ENCODE peak calls at places on chromosome 22, in nine cellular contexts. O, K, R, G, F, H, I, A and W are unnamed samples.
A peak's percentile ranks its signal among the peaks of the same experiment; 100 is the strongest.

GRCh38 chr22:38984224-38984623 is 2.1 kb downstream of the APOBEC3B start:
- DNase-seq in O (no peak), K (no peak), R (no peak), G (no peak), F (no peak), H (no peak), I (no peak), A (peak; percentile 54), W (no peak)

GRCh38 chr22:24165673-24166072 is 15.6 kb upstream of the SUSD2 start:
- DNase-seq in O (no peak), K (no peak), R (no peak), G (no peak), F (no peak), H (no peak), I (no peak), A (no peak), W (no peak)

GRCh38 chr22:30694171-30694637 is 470 bp upstream of the OSBP2 start:
- DNase-seq in O (peak; percentile 75), K (no peak), R (peak; percentile 76), G (peak; percentile 89), F (peak; percentile 75), H (peak; percentile 45), I (no peak), A (peak; percentile 58), W (peak; percentile 70)

GRCh38 chr22:35568751-35569725 is 28.4 kb downstream of the RASD2 start:
- DNase-seq in O (no peak), K (no peak), R (peak; percentile 28), G (peak; percentile 43), F (no peak), H (no peak), I (no peak), A (no peak), W (no peak)

GRCh38 chr22:38923463-38924196 is 33.8 kb upstream of the APOBEC3A start:
- DNase-seq in O (peak; percentile 83), K (peak; percentile 27), R (peak; percentile 80), G (peak; percentile 85), F (peak; percentile 77), H (peak; percentile 66), I (peak; percentile 65), A (no peak), W (peak; percentile 87)

GRCh38 chr22:38718414-38718813 is 12.7 kb downstream of the GTPBP1 start:
- DNase-seq in O (peak; percentile 84), K (no peak), R (peak; percentile 66), G (peak; percentile 80), F (peak; percentile 79), H (no peak), I (no peak), A (no peak), W (no peak)

GRCh38 chr22:32501797-32502290 is 27.2 kb downstream of the FBXO7 start:
- DNase-seq in O (no peak), K (no peak), R (no peak), G (no peak), F (no peak), H (no peak), I (no peak), A (no peak), W (no peak)

GRCh38 chr22:29811377-29811776 is 26.7 kb downstream of the ASCC2 start:
- DNase-seq in O (peak; percentile 77), K (no peak), R (peak; percentile 78), G (no peak), F (peak; percentile 71), H (no peak), I (no peak), A (no peak), W (no peak)

GRCh38 chr22:26893034-26893710 is 235.8 kb downstream of the MIAT start:
- DNase-seq in O (no peak), K (no peak), R (no peak), G (no peak), F (no peak), H (no peak), I (no peak), A (no peak), W (no peak)

GRCh38 chr22:25739659-25740344 is 2.2 kb upstream of the MYO18B start:
- DNase-seq in O (no peak), K (no peak), R (no peak), G (no peak), F (no peak), H (no peak), I (no peak), A (no peak), W (no peak)

GRCh38 chr22:38567531-38568245 is 2.3 kb downstream of the DMC1 start:
- DNase-seq in O (no peak), K (no peak), R (no peak), G (no peak), F (no peak), H (no peak), I (no peak), A (no peak), W (no peak)

DNA sequence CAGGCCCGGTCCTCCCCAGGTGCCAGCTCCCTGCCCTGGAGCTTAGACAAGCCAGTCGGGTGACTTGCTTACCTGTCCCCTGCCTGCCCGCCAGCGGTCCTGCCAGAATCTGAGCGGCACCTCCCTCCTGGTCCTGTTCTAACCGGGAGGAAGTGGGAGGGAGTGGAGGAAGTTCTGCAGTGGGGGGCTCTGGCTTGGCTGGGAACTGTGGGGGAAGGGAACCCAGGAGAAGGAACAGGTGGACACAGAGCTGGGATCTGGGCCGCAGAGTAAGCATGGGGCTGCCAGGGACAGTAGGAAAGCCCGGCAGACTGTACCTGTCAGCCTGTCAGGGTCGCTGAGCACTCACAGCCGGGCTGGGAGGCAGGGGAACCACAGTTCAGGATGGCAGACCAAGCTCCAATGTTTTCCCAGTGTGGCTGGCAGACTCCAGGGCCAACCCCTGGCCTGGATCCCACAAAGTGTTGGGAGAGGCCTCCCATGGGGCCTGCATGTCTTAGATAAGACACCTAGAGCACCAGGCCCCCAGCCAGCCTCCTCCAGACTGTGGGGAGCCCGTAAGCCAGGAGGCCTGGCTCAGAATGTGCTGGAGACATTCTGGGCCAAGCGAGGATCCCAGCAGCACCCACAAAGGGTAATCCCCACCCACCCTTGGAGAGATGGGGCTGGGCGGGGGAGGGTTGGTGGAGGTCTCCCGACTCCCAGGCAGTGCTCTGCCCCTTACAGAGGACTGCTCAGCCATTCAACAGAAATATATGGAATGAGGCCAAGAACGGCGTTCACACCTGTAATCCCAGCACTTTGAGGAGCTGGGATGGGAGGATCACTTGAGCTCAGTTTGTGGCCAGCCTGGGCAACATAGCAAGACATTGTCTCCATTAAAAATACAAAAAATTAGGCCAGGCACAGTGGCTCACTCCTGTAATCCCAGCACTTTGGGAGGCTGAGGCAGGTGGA is 2.3 kb downstream of the CYB5R3 start:
- DNase-seq in O (peak; percentile 73), K (no peak), R (peak; percentile 91), G (peak; percentile 84), F (peak; percentile 61), H (peak; percentile 79), I (no peak), A (no peak), W (peak; percentile 68)
- H3K4me3 ChIP-seq in O (no peak overlapping the region), K (no peak overlapping the region), R (peak overlapping the region; percentile 32), G (no peak overlapping the region), F (peak overlapping the region; percentile 72), H (peak overlapping the region; percentile 50), I (peak overlapping the region; percentile 14), A (no peak overlapping the region), W (no peak overlapping the region)

GRCh38 chr22:36860017-36860416 is 789 bp upstream of the NCF4 start:
- DNase-seq in O (no peak), K (no peak), R (no peak), G (no peak), F (no peak), H (no peak), I (no peak), A (no peak), W (no peak)
- TF ChIP-seq CTCF in O (no peak), K (no peak), R (no peak), G (no peak), F (no peak), H (no peak), I (no peak), A (peak; percentile 10), W (peak; percentile 14)

GRCh38 chr22:21815357-21815756 is 52.1 kb downstream of the MAPK1 start:
- DNase-seq in O (no peak), K (no peak), R (no peak), G (no peak), F (no peak), H (no peak), I (no peak), A (no peak), W (no peak)

GRCh38 chr22:21815958-21816357 is 51.5 kb downstream of the MAPK1 start:
- DNase-seq in O (no peak), K (no peak), R (no peak), G (no peak), F (no peak), H (no peak), I (no peak), A (no peak), W (no peak)

GRCh38 chr22:21816472-21816786 is 51.0 kb downstream of the MAPK1 start:
- DNase-seq in O (no peak), K (no peak), R (no peak), G (no peak), F (no peak), H (no peak), I (no peak), A (no peak), W (no peak)

GRCh38 chr22:21818487-21819182 is 48.8 kb downstream of the MAPK1 start:
- DNase-seq in O (no peak), K (no peak), R (no peak), G (no peak), F (no peak), H (no peak), I (no peak), A (no peak), W (no peak)

DNA sequence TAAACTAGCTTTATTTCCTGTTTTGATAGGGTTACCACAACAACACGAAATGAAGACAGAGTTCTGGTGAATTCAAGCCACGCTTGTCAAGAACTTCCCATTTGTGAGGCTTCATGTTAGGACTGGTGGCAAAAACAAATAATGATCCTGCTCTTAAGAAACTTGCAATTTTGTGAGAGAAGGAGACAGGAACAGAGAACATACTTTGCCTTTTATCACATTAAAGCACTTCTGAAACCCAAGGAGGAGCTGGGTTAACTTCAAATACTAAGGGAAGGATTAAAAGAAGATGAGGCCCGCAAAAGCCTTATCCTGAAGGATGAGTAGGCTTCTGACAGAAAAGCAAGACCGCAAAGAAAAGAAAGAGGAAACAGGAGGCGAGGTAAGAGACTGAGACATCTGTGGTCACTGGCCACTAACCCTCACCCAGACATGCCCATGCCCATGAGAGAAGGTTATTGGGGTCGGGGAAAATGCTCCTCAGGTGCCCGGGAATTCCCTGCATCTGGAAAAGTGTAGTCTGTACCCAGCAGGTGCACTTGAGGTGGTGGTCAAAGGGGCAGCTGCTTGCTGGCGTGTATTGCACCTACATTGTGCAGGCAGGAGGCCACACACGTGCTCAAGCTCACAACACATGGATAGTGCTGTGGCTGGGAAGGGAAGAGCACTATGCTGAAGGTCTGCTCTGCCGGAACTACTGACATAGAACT is 50.5 kb downstream of the MAPK1 start:
- DNase-seq in O (peak; percentile 18), K (peak; percentile 32), R (no peak), G (peak; percentile 35), F (no peak), H (no peak), I (no peak), A (no peak), W (no peak)
- H3K27ac ChIP-seq in O (peak overlapping the region; percentile 49), K (no peak overlapping the region), R (peak overlapping the region; percentile 79), G (peak overlapping the region; percentile 61), F (peak overlapping the region; percentile 67), H (peak overlapping the region; percentile 78), I (peak overlapping the region; percentile 13), A (no peak overlapping the region), W (no peak overlapping the region)

DNA sequence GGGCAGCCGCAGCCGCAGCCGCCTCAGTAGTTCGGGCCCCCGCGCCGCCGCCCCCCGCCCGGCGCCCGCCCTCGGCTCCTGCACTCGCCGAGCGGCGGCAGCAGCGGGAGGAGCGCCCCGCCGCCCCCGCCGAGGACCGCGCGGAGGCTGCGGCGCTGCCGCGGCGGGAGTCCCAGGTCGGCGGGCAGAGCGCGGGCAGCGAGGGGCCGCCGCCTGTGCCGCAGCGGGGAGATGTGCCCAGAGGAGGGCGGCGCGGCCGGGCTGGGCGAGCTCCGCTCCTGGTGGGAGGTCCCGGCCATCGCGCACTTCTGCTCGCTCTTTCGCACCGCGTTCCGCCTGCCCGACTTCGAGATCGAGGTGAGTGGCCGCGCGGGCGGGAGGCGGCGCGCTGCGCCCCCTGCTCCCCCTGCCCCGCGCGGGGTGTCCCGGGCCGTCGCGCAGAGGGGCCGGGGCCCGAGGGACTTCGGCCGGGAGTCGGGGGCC is 334 bp downstream of the CECR2 start:
- DNase-seq in O (no peak), K (no peak), R (no peak), G (peak; percentile 54), F (peak; percentile 14), H (no peak), I (no peak), A (peak; percentile 41), W (peak; percentile 86)
- H3K4me3 ChIP-seq in O (peak overlapping the region; percentile 42), K (peak overlapping the region; percentile 20), R (peak overlapping the region; percentile 51), G (peak overlapping the region; percentile 65), F (peak overlapping the region; percentile 47), H (peak overlapping the region; percentile 80), I (peak overlapping the region; percentile 39), A (peak overlapping the region; percentile 34), W (peak overlapping the region; percentile 74)